ENCODE peak calls at places on chromosomes 12 and 14, in ten cellular contexts. J, B, S, L, E, M, H, A, N and C are unnamed samples.

GRCh38 chr12:133038310-133038709 is 1.0 kb downstream of the ZNF84 start:
- DNase-seq in J (no peak), B (no peak), S (no peak), L (no peak), E (no peak), M (no peak), H (no peak), A (no peak), N (no peak), C (no peak)

GRCh38 chr12:108800591-108800990 is 56.8 kb downstream of the SSH1 start:
- DNase-seq in J (peak; percentile 69), B (no peak), S (no peak), L (no peak), E (no peak), M (no peak), H (no peak), A (no peak), N (no peak), C (no peak)

GRCh38 chr12:42807766-42808165 is 218.2 kb upstream of the PRICKLE1 start:
- DNase-seq in J (no peak), B (peak; percentile 49), S (no peak), L (no peak), E (no peak), M (no peak), H (no peak), A (no peak), N (no peak), C (no peak)

GRCh38 chr12:78898416-78898815 is 33.8 kb downstream of the SYT1 start:
- DNase-seq in J (peak; percentile 78), B (no peak), S (peak; percentile 36), L (no peak), E (no peak), M (no peak), H (no peak), A (no peak), N (no peak), C (no peak)

GRCh38 chr14:93268406-93268805 is 61.4 kb downstream of the UBR7 start:
- DNase-seq in J (no peak), B (no peak), S (no peak), L (no peak), E (no peak), M (no peak), H (no peak), A (no peak), N (no peak), C (no peak)

GRCh38 chr12:117093918-117094630 is 5.1 kb downstream of the TESC start:
- DNase-seq in J (no peak), B (no peak), S (no peak), L (no peak), E (no peak), M (no peak), H (peak; percentile 22), A (no peak), N (no peak), C (no peak)

GRCh38 chr14:31265701-31266398 is 58.3 kb upstream of the HECTD1 start:
- DNase-seq in J (peak; percentile 62), B (no peak), S (no peak), L (no peak), E (no peak), M (peak; percentile 89), H (no peak), A (no peak), N (no peak), C (no peak)

GRCh38 chr12:105107176-105107496 is 395 bp upstream of the WASHC4 start:
- DNase-seq in J (peak; percentile 58), B (no peak), S (no peak), L (no peak), E (no peak), M (no peak), H (no peak), A (no peak), N (no peak), C (no peak)

GRCh38 chr12:51869931-51870330 is 18.0 kb upstream of the ANKRD33 start:
- DNase-seq in J (no peak), B (no peak), S (no peak), L (no peak), E (no peak), M (no peak), H (no peak), A (no peak), N (no peak), C (no peak)
- TF ChIP-seq CTCF in J (no peak), B (no peak), S (no peak), L (no peak), E (no peak), M (no peak), H (no peak), A (no peak), N (no peak), C (no peak)

GRCh38 chr12:3005736-3006135 is 46.5 kb downstream of the TEAD4 start:
- DNase-seq in J (peak; percentile 79), B (no peak), S (no peak), L (no peak), E (no peak), M (no peak), H (no peak), A (no peak), N (no peak), C (no peak)

GRCh38 chr12:3002636-3003035 is 43.4 kb downstream of the TEAD4 start:
- DNase-seq in J (no peak), B (peak; percentile 47), S (no peak), L (no peak), E (no peak), M (no peak), H (no peak), A (no peak), N (no peak), C (no peak)

GRCh38 chr12:3000548-3001275 is 41.5 kb downstream of the TEAD4 start:
- DNase-seq in J (no peak), B (peak; percentile 86), S (no peak), L (no peak), E (no peak), M (peak; percentile 9), H (no peak), A (no peak), N (no peak), C (no peak)

GRCh38 chr12:3003593-3003992 is 44.4 kb downstream of the TEAD4 start:
- DNase-seq in J (no peak), B (peak; percentile 88), S (no peak), L (no peak), E (no peak), M (no peak), H (no peak), A (no peak), N (no peak), C (no peak)

GRCh38 chr12:3004655-3005565 is 45.7 kb downstream of the TEAD4 start:
- DNase-seq in J (no peak), B (peak; percentile 72), S (no peak), L (no peak), E (no peak), M (no peak), H (no peak), A (no peak), N (no peak), C (no peak)
- TF ChIP-seq CTCF in J (peak; percentile 5), B (peak; percentile 79), S (no peak), L (no peak), E (peak; percentile 57), M (peak; percentile 29), H (no peak), A (peak; percentile 3), N (no peak), C (peak; percentile 35)

GRCh38 chr12:76762556-76762955 is 1.4 kb upstream of the ZDHHC17 start:
- DNase-seq in J (no peak), B (peak; percentile 84), S (no peak), L (no peak), E (no peak), M (no peak), H (no peak), A (no peak), N (no peak), C (no peak)

GRCh38 chr12:76755829-76756379 is 8.0 kb upstream of the ZDHHC17 start:
- DNase-seq in J (peak; percentile 12), B (peak; percentile 69), S (no peak), L (no peak), E (no peak), M (no peak), H (no peak), A (no peak), N (no peak), C (no peak)

DNA sequence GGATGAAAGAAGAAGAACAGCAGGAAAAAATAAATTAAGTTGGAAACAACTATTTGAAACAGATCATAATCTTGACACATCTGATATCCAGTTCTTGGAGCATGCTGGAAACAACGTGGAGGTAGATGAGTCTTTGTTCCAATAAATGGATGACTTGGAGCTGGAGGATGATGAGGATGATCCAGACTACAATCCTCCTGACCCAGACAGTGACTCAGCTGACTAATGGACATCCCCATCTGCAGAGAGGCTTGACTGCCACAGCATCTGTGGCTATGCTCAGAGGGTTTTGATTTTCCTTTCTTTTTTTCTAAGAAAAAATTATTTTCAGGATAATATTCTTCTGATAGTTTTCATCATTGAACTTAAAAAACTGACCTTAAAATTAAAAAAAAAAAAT is 6.2 kb upstream of the ZDHHC17 start:
- DNase-seq in J (peak; percentile 50), B (no peak), S (no peak), L (no peak), E (no peak), M (no peak), H (no peak), A (no peak), N (no peak), C (no peak)
- TF ChIP-seq CTCF in J (no peak), B (no peak), S (no peak), L (no peak), E (no peak), M (no peak), H (no peak), A (no peak), N (no peak), C (no peak)

GRCh38 chr14:59565112-59565511 is 11.5 kb downstream of the CCDC175 start:
- DNase-seq in J (peak; percentile 25), B (no peak), S (no peak), L (no peak), E (no peak), M (no peak), H (no peak), A (no peak), N (no peak), C (no peak)

GRCh38 chr14:59566281-59566680 is 10.3 kb downstream of the CCDC175 start:
- DNase-seq in J (no peak), B (no peak), S (no peak), L (no peak), E (no peak), M (no peak), H (no peak), A (no peak), N (no peak), C (no peak)

GRCh38 chr14:59564356-59564755 is 12.3 kb downstream of the CCDC175 start:
- DNase-seq in J (no peak), B (peak; percentile 62), S (no peak), L (no peak), E (no peak), M (no peak), H (no peak), A (no peak), N (no peak), C (no peak)

GRCh38 chr14:59566725-59567124 is 9.9 kb downstream of the CCDC175 start:
- DNase-seq in J (no peak), B (no peak), S (no peak), L (no peak), E (no peak), M (no peak), H (no peak), A (no peak), N (no peak), C (no peak)

DNA sequence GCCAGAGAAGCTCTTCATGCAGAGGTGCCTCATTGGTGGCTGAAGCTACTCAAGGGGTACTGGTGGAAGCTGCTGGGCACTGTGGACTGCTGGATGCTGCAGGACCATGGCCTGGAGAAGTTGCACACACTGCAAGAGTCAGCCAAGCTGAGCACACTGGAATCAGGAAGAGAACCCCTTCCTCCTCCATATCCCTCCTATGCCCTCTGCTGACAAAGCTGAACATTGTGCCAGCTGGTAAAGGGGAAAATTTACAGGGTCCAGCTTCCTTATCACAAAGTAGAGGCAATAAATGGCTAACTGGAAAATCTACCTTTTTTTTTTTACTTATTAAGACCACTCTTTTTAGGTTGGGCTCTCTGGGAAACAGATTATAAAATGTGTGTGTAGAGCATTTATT is 6.5 kb downstream of the CCDC175 start:
- DNase-seq in J (no peak), B (no peak), S (no peak), L (no peak), E (no peak), M (no peak), H (no peak), A (no peak), N (no peak), C (no peak)
- TF ChIP-seq CTCF in J (no peak), B (peak; percentile 65), S (no peak), L (no peak), E (no peak), M (peak; percentile 10), H (no peak), A (no peak), N (no peak), C (peak; percentile 32)